ENCODE peak calls at places on chromosomes 1 and 21, in five cellular contexts. S is naive thymus-derived CD8-positive, alpha-beta T cell; O is nephron progenitor cell; Q is GM12865; Z is esophagus squamous epithelium. W is an unnamed sample.

GRCh38 chr1:95084317-95085176 is 11.8 kb upstream of the ALG14 start:
- DNase-seq in S (no peak), O (peak), Q (peak), Z (no peak), W (no peak)

GRCh38 chr1:41888756-41889155 is 30.0 kb downstream of the HIVEP3 start:
- DNase-seq in S (no peak), O (no peak), Q (no peak), Z (no peak), W (no peak)

GRCh38 chr1:145690587-145691558 is 16.3 kb downstream of the PDZK1 start:
- DNase-seq in S (no peak), O (no peak), Q (peak), Z (no peak), W (no peak)

GRCh38 chr1:30512253-30512921 is 211.0 kb downstream of the MATN1 start:
- DNase-seq in S (no peak), O (no peak), Q (no peak), Z (no peak), W (no peak)

GRCh38 chr1:24413350-24414163 is at the start of gene STPG1:
- DNase-seq in S (peak), O (peak), Q (peak), Z (peak), W (peak)

GRCh38 chr21:41835711-41836154 is 43.4 kb downstream of the PRDM15 start:
- DNase-seq in S (no peak), O (no peak), Q (no peak), Z (no peak), W (no peak)

GRCh38 chr1:155174334-155175280 is 958 bp downstream of the TRIM46 start:
- DNase-seq in S (peak), O (peak), Q (peak), Z (no peak), W (peak)

GRCh38 chr1:9279172-9279840 is 13.4 kb upstream of the SPSB1 start:
- DNase-seq in S (peak), O (no peak), Q (no peak), Z (no peak), W (no peak)

GRCh38 chr1:164767257-164768044 is 208.5 kb downstream of the PBX1 start:
- DNase-seq in S (no peak), O (no peak), Q (no peak), Z (no peak), W (no peak)

GRCh38 chr1:29370067-29370466 is 133.7 kb downstream of the PTPRU start:
- DNase-seq in S (no peak), O (no peak), Q (no peak), Z (no peak), W (no peak)

GRCh38 chr1:104636581-104636980 is 886.9 kb downstream of the AMY1C start:
- DNase-seq in S (no peak), O (no peak), Q (no peak), Z (no peak), W (no peak)

GRCh38 chr1:25212725-25213124 is 19.6 kb downstream of the SYF2 start:
- DNase-seq in S (no peak), O (no peak), Q (no peak), Z (no peak), W (no peak)

GRCh38 chr1:46622341-46622740 is 5.7 kb upstream of the MOB3C start:
- DNase-seq in S (no peak), O (no peak), Q (no peak), Z (no peak), W (no peak)

GRCh38 chr1:84851839-84852238 is 41.2 kb downstream of the LPAR3 start:
- DNase-seq in S (no peak), O (no peak), Q (no peak), Z (no peak), W (no peak)

GRCh38 chr1:223748405-223748772 is 36.0 kb downstream of the CAPN2 start:
- DNase-seq in S (no peak), O (no peak), Q (peak), Z (no peak), W (no peak)

GRCh38 chr1:41917835-41918449 is 780 bp downstream of the HIVEP3 start:
- DNase-seq in S (no peak), O (peak), Q (peak), Z (no peak), W (peak)

GRCh38 chr1:201024251-201024998 is 911 bp upstream of the KIF21B start:
- DNase-seq in S (peak), O (peak), Q (no peak), Z (no peak), W (no peak)

GRCh38 chr1:183278736-183279591 is 92.9 kb downstream of the LAMC2 start:
- DNase-seq in S (no peak), O (peak), Q (no peak), Z (no peak), W (no peak)

GRCh38 chr1:29624320-29624719 is 388.0 kb downstream of the PTPRU start:
- DNase-seq in S (no peak), O (no peak), Q (no peak), Z (no peak), W (no peak)

GRCh38 chr1:11782127-11782708 is 20.2 kb downstream of the C1orf167 start:
- DNase-seq in S (no peak), O (no peak), Q (no peak), Z (no peak), W (no peak)

GRCh38 chr21:45996311-45997204 is 15.0 kb downstream of the COL6A1 start:
- DNase-seq in S (peak), O (peak), Q (no peak), Z (no peak), W (no peak)

GRCh38 chr1:31637915-31638673 is 6.6 kb downstream of the PEF1 start:
- DNase-seq in S (no peak), O (no peak), Q (peak), Z (no peak), W (no peak)

GRCh38 chr1:184576822-184577790 is 177.6 kb downstream of the EDEM3 start:
- DNase-seq in S (no peak), O (no peak), Q (no peak), Z (no peak), W (no peak)

GRCh38 chr1:74686941-74687340 is 13.3 kb upstream of the ERICH3 start:
- DNase-seq in S (no peak), O (no peak), Q (no peak), Z (no peak), W (no peak)

GRCh38 chr1:162391790-162392563 is 10.4 kb downstream of the C1orf226 start:
- DNase-seq in S (no peak), O (peak), Q (peak), Z (no peak), W (no peak)

GRCh38 chr1:232594018-232594502 is 35.9 kb downstream of the SIPA1L2 start:
- DNase-seq in S (no peak), O (no peak), Q (no peak), Z (no peak), W (no peak)

GRCh38 chr1:101247404-101248287 is 10.8 kb downstream of the S1PR1 start:
- DNase-seq in S (no peak), O (no peak), Q (peak), Z (no peak), W (no peak)

GRCh38 chr1:53442297-53442696 is 16.9 kb upstream of the DMRTB1 start:
- DNase-seq in S (no peak), O (no peak), Q (no peak), Z (no peak), W (no peak)

GRCh38 chr1:15742339-15742801 is at the start of gene TMEM82:
- DNase-seq in S (no peak), O (no peak), Q (no peak), Z (no peak), W (no peak)

GRCh38 chr1:219629481-219629880 is 16.6 kb upstream of the ZC3H11B start:
- DNase-seq in S (no peak), O (no peak), Q (no peak), Z (no peak), W (no peak)

GRCh38 chr1:197919523-197920301 is 2.5 kb downstream of the LHX9 start:
- DNase-seq in S (no peak), O (peak), Q (no peak), Z (no peak), W (no peak)

GRCh38 chr1:214281902-214282695 is 1.1 kb downstream of the SMYD2 start:
- DNase-seq in S (no peak), O (peak), Q (peak), Z (no peak), W (no peak)

GRCh38 chr1:224238212-224238611 is 55.2 kb downstream of the DEGS1 start:
- DNase-seq in S (no peak), O (no peak), Q (no peak), Z (no peak), W (no peak)

GRCh38 chr1:110155878-110156522 is 5.7 kb downstream of the SLC6A17 start:
- DNase-seq in S (peak), O (peak), Q (peak), Z (no peak), W (no peak)

W was measured in T-helper 22 cell.